ENCODE peak calls at places on chromosomes 13 and 19, in eight cellular contexts. A, T, E, W, Y, J, C and B are unnamed samples.

GRCh38 chr13:73069206-73069815 is 10.5 kb downstream of the KLF5 start:
- DNase-seq in A (no peak), T (no peak), E (no peak), W (no peak), Y (no peak), J (no peak), C (no peak), B (no peak)

GRCh38 chr13:41782086-41782485 is 178.8 kb downstream of the VWA8 start:
- DNase-seq in A (no peak), T (no peak), E (no peak), W (no peak), Y (no peak), J (no peak), C (no peak), B (no peak)

GRCh38 chr19:53867225-53868090 is at the start of gene MYADM:
- DNase-seq in A (peak), T (peak), E (peak), W (peak), Y (peak), J (peak), C (peak), B (peak)

GRCh38 chr13:50116430-50116973 is 101.3 kb downstream of the KCNRG start:
- DNase-seq in A (no peak), T (no peak), E (no peak), W (no peak), Y (no peak), J (no peak), C (no peak), B (no peak)

GRCh38 chr13:110089815-110090214 is 217.1 kb downstream of the COL4A1 start:
- DNase-seq in A (no peak), T (no peak), E (no peak), W (no peak), Y (no peak), J (no peak), C (no peak), B (no peak)

GRCh38 chr13:35787937-35788336 is 311.4 kb upstream of the MAB21L1 start:
- DNase-seq in A (no peak), T (no peak), E (peak), W (no peak), Y (no peak), J (no peak), C (no peak), B (no peak)

GRCh38 chr13:80823472-80823871 is 482.5 kb upstream of the SPRY2 start:
- DNase-seq in A (no peak), T (no peak), E (no peak), W (no peak), Y (no peak), J (no peak), C (no peak), B (no peak)

GRCh38 chr19:39398297-39398864 is 7.2 kb downstream of the MED29 start:
- DNase-seq in A (peak), T (peak), E (no peak), W (peak), Y (peak), J (peak), C (peak), B (no peak)

GRCh38 chr13:80666782-80667537 is 326.0 kb upstream of the SPRY2 start:
- DNase-seq in A (no peak), T (no peak), E (no peak), W (no peak), Y (no peak), J (no peak), C (no peak), B (no peak)

GRCh38 chr19:39183100-39183499 is 13.7 kb upstream of the NCCRP1 start:
- DNase-seq in A (no peak), T (no peak), E (no peak), W (no peak), Y (no peak), J (no peak), C (no peak), B (no peak)

GRCh38 chr13:90485441-90485840 is 862.0 kb upstream of the MIR17HG start:
- DNase-seq in A (no peak), T (peak), E (no peak), W (no peak), Y (no peak), J (no peak), C (no peak), B (no peak)

GRCh38 chr19:2083174-2083854 is 12.8 kb downstream of the MOB3A start:
- DNase-seq in A (no peak), T (no peak), E (peak), W (no peak), Y (peak), J (no peak), C (no peak), B (peak)

GRCh38 chr19:764301-764700 is 13.4 kb downstream of the MISP start:
- DNase-seq in A (no peak), T (no peak), E (no peak), W (no peak), Y (no peak), J (no peak), C (no peak), B (no peak)

GRCh38 chr19:54206831-54207177 is 6.1 kb downstream of the RPS9 start:
- DNase-seq in A (no peak), T (no peak), E (no peak), W (no peak), Y (no peak), J (no peak), C (no peak), B (no peak)

GRCh38 chr19:56321254-56321980 is 6.8 kb upstream of the ZSCAN5A start:
- DNase-seq in A (no peak), T (no peak), E (peak), W (no peak), Y (no peak), J (no peak), C (no peak), B (no peak)

DNA sequence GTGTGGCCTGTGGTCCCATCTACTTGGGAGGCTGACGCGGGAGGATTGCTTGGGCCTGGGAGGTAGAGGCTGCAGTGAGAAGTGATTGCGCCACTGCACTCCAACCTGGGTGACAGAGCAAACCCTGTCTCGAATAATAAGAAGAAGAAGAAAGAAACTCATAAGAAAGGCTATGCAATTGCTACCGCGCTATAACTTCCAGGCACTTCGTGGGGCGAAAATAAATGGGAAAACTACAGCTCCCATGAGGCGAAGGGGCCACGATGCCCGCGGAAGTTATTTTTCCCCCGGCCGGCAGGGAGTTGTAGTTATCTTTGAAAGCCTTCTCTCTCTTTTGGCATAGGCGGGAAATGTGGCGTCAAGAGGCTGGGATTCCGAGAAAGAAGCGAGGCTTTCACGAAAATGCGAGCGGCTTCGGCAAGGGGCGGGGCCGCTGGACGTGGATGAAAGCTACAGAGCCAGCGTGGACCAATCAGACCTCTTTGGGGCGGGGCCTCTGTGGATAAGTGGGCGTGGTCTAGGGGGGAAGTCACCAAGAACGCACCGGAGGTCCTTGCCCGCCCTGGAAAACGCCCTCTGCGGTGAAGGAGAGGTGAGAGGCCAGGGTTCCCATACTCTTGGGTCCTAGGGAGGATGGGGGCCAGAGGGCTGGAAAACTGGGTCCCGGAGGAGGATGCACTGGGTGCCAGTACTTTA is at the start of gene NUCB1:
- DNase-seq in A (peak), T (peak), E (peak), W (peak), Y (peak), J (peak), C (peak), B (peak)
- TF ChIP-seq CTCF in A (no peak), T (peak), E (peak), W (peak), Y (no peak), J (peak), C (peak), B (peak)

GRCh38 chr13:99218969-99219368 is 18.3 kb downstream of the UBAC2 start:
- DNase-seq in A (no peak), T (no peak), E (no peak), W (peak), Y (peak), J (no peak), C (no peak), B (no peak)
- TF ChIP-seq EP300 in A (no peak), T (no peak), E (no peak), W (no peak), Y (no peak), J (no peak), C (no peak), B (no peak)

GRCh38 chr19:44740351-44740824 is 8.1 kb upstream of the BCL3 start:
- DNase-seq in A (no peak), T (no peak), E (no peak), W (no peak), Y (no peak), J (no peak), C (no peak), B (no peak)
- TF ChIP-seq CTCF in A (no peak), T (no peak), E (no peak), W (no peak), Y (no peak), J (no peak), C (no peak), B (no peak)

GRCh38 chr13:114096811-114097503 is 35.5 kb downstream of the RASA3 start:
- DNase-seq in A (no peak), T (no peak), E (peak), W (peak), Y (no peak), J (no peak), C (peak), B (no peak)
- TF ChIP-seq EP300 in A (no peak), T (no peak), E (no peak), W (no peak), Y (no peak), J (no peak), C (no peak), B (no peak)

GRCh38 chr13:20090349-20090748 is 70.5 kb downstream of the GJA3 start:
- DNase-seq in A (no peak), T (no peak), E (no peak), W (no peak), Y (no peak), J (no peak), C (no peak), B (no peak)
- TF ChIP-seq CTCF in A (no peak), T (peak), E (peak), W (no peak), Y (no peak), J (no peak), C (no peak), B (peak)

GRCh38 chr13:112169941-112170822 is 103.2 kb downstream of the SOX1 start:
- DNase-seq in A (no peak), T (no peak), E (no peak), W (no peak), Y (no peak), J (no peak), C (no peak), B (no peak)

GRCh38 chr13:112172641-112173171 is 105.8 kb downstream of the SOX1 start:
- DNase-seq in A (no peak), T (no peak), E (no peak), W (no peak), Y (no peak), J (no peak), C (no peak), B (peak)

GRCh38 chr13:112171570-112171965 is 104.6 kb downstream of the SOX1 start:
- DNase-seq in A (no peak), T (no peak), E (no peak), W (no peak), Y (no peak), J (no peak), C (no peak), B (peak)

GRCh38 chr13:112170823-112171569 is 104.0 kb downstream of the SOX1 start:
- DNase-seq in A (no peak), T (no peak), E (no peak), W (no peak), Y (no peak), J (no peak), C (no peak), B (no peak)

DNA sequence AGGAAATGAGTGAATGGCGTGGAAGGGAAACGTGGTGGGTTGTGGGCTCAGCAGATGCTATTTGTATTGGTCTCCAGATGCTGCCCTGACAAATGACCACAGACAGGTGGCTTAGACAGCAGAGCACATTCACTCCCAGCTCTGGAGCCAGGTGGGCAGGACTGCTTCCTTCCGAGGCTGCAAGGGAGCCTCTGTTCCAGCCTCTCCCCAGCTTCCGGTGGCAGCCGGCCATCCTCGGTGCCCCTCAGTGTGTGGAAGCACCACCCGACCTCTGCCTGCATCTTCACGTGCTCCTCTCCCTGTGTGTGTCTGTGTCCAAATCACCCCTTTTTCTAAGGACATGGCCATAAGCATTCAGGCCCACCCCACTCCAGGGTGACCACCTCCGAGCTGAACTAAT is 105.1 kb downstream of the SOX1 start:
- DNase-seq in A (no peak), T (no peak), E (no peak), W (no peak), Y (no peak), J (no peak), C (no peak), B (no peak)
- TF ChIP-seq EP300 in A (no peak), T (no peak), E (no peak), W (no peak), Y (no peak), J (no peak), C (no peak), B (no peak)

DNA sequence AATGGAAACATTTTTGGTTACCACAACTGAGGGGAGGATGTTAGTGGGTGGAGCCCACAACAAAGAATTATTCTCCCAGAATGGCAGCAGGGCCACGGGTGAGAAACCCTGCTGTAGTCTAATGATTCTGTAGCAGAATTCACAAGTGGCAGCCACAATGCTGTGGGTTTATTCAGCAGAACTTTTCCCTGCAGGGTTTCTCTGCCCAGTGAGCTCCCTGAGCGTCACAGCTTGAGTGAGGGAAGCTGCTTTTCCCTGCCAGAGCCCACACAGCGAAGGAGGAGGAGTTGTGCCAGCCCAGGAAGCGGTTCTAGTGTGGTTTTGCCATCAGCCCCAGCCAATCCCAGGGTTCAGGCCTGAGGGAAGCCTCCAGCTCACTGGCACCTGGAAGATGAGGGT is 4.4 kb downstream of the ATP12A start:
- DNase-seq in A (no peak), T (no peak), E (no peak), W (no peak), Y (no peak), J (no peak), C (no peak), B (no peak)
- TF ChIP-seq CTCF in A (no peak), T (no peak), E (no peak), W (no peak), Y (no peak), J (no peak), C (no peak), B (no peak)

GRCh38 chr13:18944501-18945068 is 237.0 kb downstream of the TUBA3C start:
- DNase-seq in A (no peak), T (no peak), E (no peak), W (no peak), Y (no peak), J (no peak), C (peak), B (peak)
- TF ChIP-seq EP300 in A (no peak), T (no peak), E (no peak), W (no peak), Y (no peak), J (no peak), C (no peak), B (no peak)